ENCODE peak calls at places on chromosomes 12 and 14, in nine cellular contexts. V is activated CD4-positive, alpha-beta T cell treated with anti-CD3 and anti-CD28 coated beads, Interleukin-2, amount 50 U/mL, for 48 hours; U is endothelial cell of umbilical vein; R is cardiac fibroblast; H is hypothalamus; C is psoas muscle; J is GM10248; G is T-helper 1 cell; F is ELF-1. D is an unnamed sample.

GRCh38 chr14:46322076-46322475 is 329.5 kb downstream of the RPL10L start:
- DNase-seq in V (no peak), U (no peak), R (no peak), H (no peak), C (no peak), J (no peak), G (no peak), F (peak; percentile 74), D (peak; percentile 2)

GRCh38 chr14:80425686-80426085 is 214.4 kb upstream of the DIO2 start:
- DNase-seq in V (no peak), U (peak; percentile 85), R (peak; percentile 81), H (no peak), C (no peak), J (no peak), G (no peak), F (no peak), D (no peak)

GRCh38 chr14:73695082-73695481 is 19.1 kb downstream of the PNMA1 start:
- DNase-seq in V (no peak), U (no peak), R (no peak), H (no peak), C (no peak), J (no peak), G (no peak), F (no peak), D (no peak)

GRCh38 chr12:132196038-132196872 is 52.0 kb downstream of the NOC4L start:
- DNase-seq in V (no peak), U (no peak), R (no peak), H (no peak), C (no peak), J (no peak), G (no peak), F (no peak), D (no peak)

GRCh38 chr14:100406505-100407131 is 83.5 kb downstream of the SLC25A47 start:
- DNase-seq in V (peak; percentile 17), U (no peak), R (peak; percentile 24), H (no peak), C (peak; percentile 59), J (no peak), G (no peak), F (no peak), D (no peak)

GRCh38 chr12:49922349-49923034 is 18.8 kb upstream of the FAIM2 start:
- DNase-seq in V (no peak), U (no peak), R (no peak), H (no peak), C (peak; percentile 61), J (no peak), G (no peak), F (no peak), D (no peak)

GRCh38 chr14:48983355-48983888 is 602.8 kb downstream of the RPS29 start:
- DNase-seq in V (no peak), U (no peak), R (no peak), H (no peak), C (no peak), J (no peak), G (no peak), F (no peak), D (no peak)

GRCh38 chr14:30885840-30886740 is 11.7 kb downstream of the COCH start:
- DNase-seq in V (no peak), U (no peak), R (peak; percentile 33), H (no peak), C (no peak), J (no peak), G (no peak), F (no peak), D (no peak)

GRCh38 chr14:93329965-93330608 is 2.7 kb downstream of the BTBD7 start:
- DNase-seq in V (no peak), U (peak; percentile 51), R (no peak), H (no peak), C (no peak), J (no peak), G (no peak), F (no peak), D (no peak)

GRCh38 chr14:56271988-56272387 is 153.8 kb downstream of the PELI2 start:
- DNase-seq in V (no peak), U (peak; percentile 94), R (peak; percentile 52), H (no peak), C (no peak), J (no peak), G (no peak), F (no peak), D (no peak)

GRCh38 chr14:56098021-56098420 is 20.2 kb upstream of the PELI2 start:
- DNase-seq in V (no peak), U (no peak), R (no peak), H (no peak), C (no peak), J (no peak), G (no peak), F (peak; percentile 45), D (no peak)

GRCh38 chr12:56954057-56954577 is 3.3 kb downstream of the RDH16 start:
- DNase-seq in V (no peak), U (no peak), R (no peak), H (no peak), C (no peak), J (no peak), G (no peak), F (no peak), D (no peak)

GRCh38 chr12:79673334-79673733 is 17.4 kb downstream of the PAWR start:
- DNase-seq in V (no peak), U (no peak), R (no peak), H (no peak), C (no peak), J (no peak), G (no peak), F (no peak), D (no peak)

D was measured in H7.